ENCODE peak calls at places on chromosomes 2 and 18, in eight cellular contexts. F is pancreas; M is stimulated activated CD4-positive, alpha-beta T cell treated with anti-CD3 and anti-CD28 coated beads, Interleukin-2, amount 100 ng/mL, for 48 hours; V is astrocyte of the hippocampus; J is SK-MEL-5; G is iPS-NIHi11; C is smooth muscle cell of the brain vasculature; A is ACHN. E is an unnamed sample.

GRCh38 chr2:204670124-204670523 is 124.8 kb downstream of the PARD3B start:
- DNase-seq in G (no peak), F (peak), A (no peak), C (no peak), M (no peak), J (no peak), V (no peak), E (no peak)

GRCh38 chr2:66432801-66433694 is 1.9 kb upstream of the MEIS1 start:
- DNase-seq in M (no peak), F (peak), V (peak), C (no peak), A (peak), G (peak), J (peak), E (no peak)

GRCh38 chr2:193695367-193695766 is 1500.6 kb upstream of the TMEFF2 start:
- DNase-seq in C (peak), G (peak), J (peak), A (peak), M (no peak), F (no peak), V (peak), E (no peak)

GRCh38 chr2:239570971-239571520 is 170.2 kb upstream of the HDAC4 start:
- DNase-seq in J (no peak), V (no peak), F (no peak), C (no peak), G (no peak), A (no peak), M (no peak), E (no peak)

GRCh38 chr18:58216071-58216471 is 172.0 kb downstream of the NEDD4L start:
- DNase-seq in J (peak), C (no peak), M (no peak), V (no peak), G (peak), A (peak), F (no peak), E (no peak)

GRCh38 chr18:50240083-50240563 is 26.2 kb downstream of the CFAP53 start:
- DNase-seq in J (no peak), C (no peak), V (no peak), G (no peak), A (peak), M (no peak), F (no peak), E (no peak)

GRCh38 chr2:16662440-16662839 is 3.2 kb downstream of the CYRIA start:
- DNase-seq in V (no peak), M (no peak), F (no peak), C (no peak), J (no peak), G (no peak), A (peak), E (no peak)

GRCh38 chr2:232053777-232054176 is 92.3 kb downstream of the DIS3L2 start:
- DNase-seq in C (no peak), A (no peak), G (peak), F (no peak), J (no peak), V (no peak), M (no peak), E (no peak)

GRCh38 chr18:74489631-74490030 is 6.5 kb upstream of the CNDP2 start:
- DNase-seq in V (peak), J (no peak), G (no peak), F (no peak), A (no peak), C (no peak), M (no peak), E (no peak)

GRCh38 chr2:235142588-235142987 is 190.8 kb downstream of the SH3BP4 start:
- DNase-seq in C (no peak), V (no peak), G (no peak), F (no peak), J (no peak), M (no peak), A (no peak), E (no peak)

GRCh38 chr18:54127759-54128378 is 96.6 kb downstream of the MBD2 start:
- DNase-seq in A (peak), F (no peak), M (no peak), G (peak), V (peak), J (peak), C (no peak), E (no peak)

GRCh38 chr2:173048901-173049661 is 26.6 kb upstream of the MAP3K20 start:
- DNase-seq in M (peak), J (peak), F (peak), C (peak), A (peak), G (no peak), V (peak), E (no peak)

GRCh38 chr2:15700131-15700530 is 108.5 kb downstream of the DDX1 start:
- DNase-seq in J (no peak), C (no peak), F (no peak), G (no peak), V (no peak), M (no peak), A (no peak), E (no peak)

GRCh38 chr18:25279133-25279532 is 72.8 kb downstream of the ZNF521 start:
- DNase-seq in J (no peak), G (no peak), V (no peak), M (no peak), C (no peak), A (no peak), F (no peak), E (no peak)

GRCh38 chr18:3451989-3452749 is 2.2 kb downstream of the TGIF1 start:
- DNase-seq in G (no peak), C (no peak), A (peak), J (no peak), M (peak), F (peak), V (peak), E (peak)